ENCODE peak calls at places on chromosomes 3 and 15, in nine cellular contexts. P is HFFc6, A is fibroblast of pulmonary artery, H is progenitor cell of endocrine pancreas, M is HCT116, S is adrenal gland, U is neural crest cell, F is omental fat pad, X is breast epithelium. O is an unnamed sample.

GRCh38 chr3:134369231-134369741 is 5.0 kb downstream of the AMOTL2 start:
- DNase-seq in U (no peak), M (no peak), S (no peak), X (no peak), F (no peak), A (peak), P (peak), H (no peak), O (no peak)

GRCh38 chr3:134743006-134743405 is 52.1 kb upstream of the EPHB1 start:
- DNase-seq in F (no peak), S (no peak), U (no peak), M (no peak), X (no peak), A (no peak), P (no peak), H (no peak), O (no peak)

GRCh38 chr3:173774275-173774674 is 376.7 kb downstream of the NLGN1 start:
- DNase-seq in M (no peak), A (no peak), H (no peak), F (no peak), S (no peak), P (no peak), X (no peak), U (no peak), O (no peak)

GRCh38 chr3:52454235-52454937 is 545 bp upstream of the TNNC1 start:
- DNase-seq in F (no peak), U (no peak), A (no peak), S (no peak), H (no peak), M (no peak), X (peak), P (no peak), O (no peak)

GRCh38 chr3:127037021-127037400 is 54.1 kb downstream of the PLXNA1 start:
- DNase-seq in U (no peak), S (no peak), X (no peak), H (no peak), P (no peak), A (no peak), F (no peak), M (no peak), O (no peak)

GRCh38 chr3:69761896-69762789 is 22.9 kb downstream of the MITF start:
- DNase-seq in S (no peak), P (peak), X (no peak), U (no peak), H (no peak), A (peak), F (no peak), M (no peak), O (no peak)

GRCh38 chr15:89500397-89501270 is 4.3 kb upstream of the RHCG start:
- DNase-seq in X (no peak), S (no peak), H (no peak), U (no peak), M (no peak), P (no peak), F (no peak), A (no peak), O (no peak)

GRCh38 chr3:52407779-52408178 is 37.1 kb downstream of the SEMA3G start:
- DNase-seq in A (no peak), M (no peak), U (no peak), S (peak), F (no peak), H (no peak), P (no peak), X (no peak), O (no peak)

GRCh38 chr3:124032881-124033359 is 41.0 kb upstream of the ROPN1 start:
- DNase-seq in U (peak), A (peak), P (peak), F (peak), H (peak), X (peak), M (peak), S (peak), O (peak)

GRCh38 chr3:124032351-124032880 is 40.5 kb upstream of the ROPN1 start:
- DNase-seq in H (no peak), S (peak), M (no peak), P (no peak), F (no peak), A (peak), X (peak), U (peak), O (no peak)

GRCh38 chr3:124034016-124034808 is 42.3 kb upstream of the ROPN1 start:
- DNase-seq in H (peak), M (no peak), X (no peak), U (peak), P (no peak), S (peak), F (no peak), A (peak), O (peak)

GRCh38 chr3:124034809-124035152 is 42.9 kb upstream of the ROPN1 start:
- DNase-seq in H (no peak), A (no peak), U (no peak), S (no peak), X (no peak), M (no peak), F (no peak), P (no peak), O (no peak)

DNA sequence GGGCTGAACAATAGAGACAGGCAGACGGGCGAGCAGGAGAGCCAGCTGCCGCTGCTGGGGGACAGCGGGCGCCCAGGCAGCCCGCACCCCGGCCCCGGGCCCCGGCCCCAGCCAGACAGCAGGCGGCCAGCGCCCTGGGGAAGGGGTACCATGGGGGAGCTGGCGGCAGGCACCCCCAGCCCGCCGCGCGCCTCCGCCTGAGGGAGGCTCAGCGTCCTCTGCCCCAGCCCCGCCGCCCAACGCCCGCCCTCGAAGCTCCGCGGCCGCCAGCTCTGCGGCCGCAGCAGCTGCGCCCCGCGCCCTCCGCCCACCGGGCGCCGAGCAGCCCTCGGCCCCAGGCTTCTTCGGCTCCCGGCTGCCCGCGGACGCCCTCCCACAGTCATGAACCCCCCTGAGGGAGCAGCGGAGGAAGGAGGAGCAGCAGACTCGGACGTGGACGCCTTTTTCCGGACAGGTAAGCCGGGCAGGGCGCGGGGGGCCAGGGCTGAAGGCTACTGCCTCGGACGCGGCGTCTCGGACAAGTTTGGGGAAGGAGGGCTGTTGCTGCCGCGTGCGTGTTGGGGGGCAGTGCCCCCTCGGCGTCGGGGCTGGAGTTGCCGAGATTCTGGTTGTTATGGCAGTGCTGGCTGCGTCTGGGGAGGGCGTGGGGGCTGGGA is 41.6 kb upstream of the ROPN1 start:
- DNase-seq in U (no peak), P (no peak), H (peak), X (no peak), M (no peak), S (peak), F (no peak), A (no peak), O (no peak)
- TF ChIP-seq CTCF in U (peak), P (peak), H (no peak), X (no peak), M (no peak), S (peak), F (no peak), A (no peak), O (no peak)

GRCh38 chr15:33975023-33975565 is 6.8 kb downstream of the CHRM5 start:
- DNase-seq in F (no peak), A (peak), M (no peak), U (no peak), X (no peak), H (no peak), S (no peak), P (no peak), O (no peak)
- TF ChIP-seq CTCF in F (no peak), A (no peak), M (peak), U (no peak), X (no peak), H (no peak), S (no peak), P (peak), O (no peak)

GRCh38 chr3:64073362-64073761 is 50.1 kb upstream of the PSMD6 start:
- DNase-seq in H (no peak), U (no peak), M (no peak), S (no peak), A (no peak), P (no peak), X (no peak), F (no peak), O (no peak)
- TF ChIP-seq CTCF in H (no peak), U (no peak), M (no peak), S (no peak), A (no peak), P (peak), X (no peak), F (no peak), O (no peak)

GRCh38 chr3:98339031-98339430 is 14.6 kb upstream of the OR5K4 start:
- DNase-seq in F (no peak), U (no peak), M (no peak), H (no peak), A (no peak), X (no peak), S (no peak), P (no peak), O (no peak)

GRCh38 chr3:98341758-98342157 is 11.9 kb upstream of the OR5K4 start:
- DNase-seq in A (no peak), X (no peak), S (no peak), M (no peak), P (no peak), U (no peak), F (no peak), H (no peak), O (no peak)

GRCh38 chr3:98343647-98344507 is 9.8 kb upstream of the OR5K4 start:
- DNase-seq in H (no peak), F (no peak), S (peak), A (peak), U (peak), P (peak), X (no peak), M (peak), O (no peak)
- TF ChIP-seq CTCF in H (peak), F (no peak), S (peak), A (peak), U (peak), P (peak), X (no peak), M (peak), O (no peak)

GRCh38 chr15:101258238-101259144 is 6.6 kb upstream of the CHSY1 start:
- DNase-seq in F (no peak), U (peak), H (no peak), A (peak), M (peak), X (no peak), S (peak), P (peak), O (no peak)

GRCh38 chr15:101255066-101255415 is 3.2 kb upstream of the CHSY1 start:
- DNase-seq in A (no peak), H (no peak), U (no peak), M (no peak), X (no peak), P (no peak), S (no peak), F (no peak), O (no peak)

GRCh38 chr15:101254157-101255065 is 2.6 kb upstream of the CHSY1 start:
- DNase-seq in X (no peak), F (no peak), M (no peak), U (no peak), P (no peak), H (no peak), A (no peak), S (no peak), O (no peak)

GRCh38 chr15:101255615-101256350 is 3.9 kb upstream of the CHSY1 start:
- DNase-seq in X (no peak), H (no peak), A (peak), S (peak), F (no peak), U (no peak), P (no peak), M (no peak), O (no peak)

DNA sequence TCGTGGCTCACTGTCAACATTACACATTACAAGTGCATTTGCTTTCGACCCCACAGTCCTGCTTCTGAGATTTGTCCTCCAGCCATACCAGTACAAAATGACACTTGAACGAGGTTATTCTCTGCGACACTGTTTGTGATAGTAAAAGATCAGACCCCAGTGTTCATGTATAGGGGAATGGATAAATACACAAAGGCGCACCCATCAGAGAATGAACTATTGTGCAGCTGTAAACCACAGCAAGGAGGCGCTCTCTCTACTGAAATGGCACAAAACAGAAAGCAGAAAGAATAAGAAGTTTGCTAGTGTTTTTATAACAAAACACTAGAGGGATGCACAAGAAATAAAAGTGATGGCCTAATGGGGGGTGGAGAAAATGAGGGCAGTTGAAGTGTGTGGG is 4.9 kb upstream of the CHSY1 start:
- DNase-seq in F (no peak), U (no peak), H (no peak), A (no peak), S (no peak), M (no peak), X (no peak), P (no peak), O (no peak)
- TF ChIP-seq CTCF in F (no peak), U (peak), H (peak), A (peak), S (no peak), M (peak), X (no peak), P (peak), O (no peak)

DNA sequence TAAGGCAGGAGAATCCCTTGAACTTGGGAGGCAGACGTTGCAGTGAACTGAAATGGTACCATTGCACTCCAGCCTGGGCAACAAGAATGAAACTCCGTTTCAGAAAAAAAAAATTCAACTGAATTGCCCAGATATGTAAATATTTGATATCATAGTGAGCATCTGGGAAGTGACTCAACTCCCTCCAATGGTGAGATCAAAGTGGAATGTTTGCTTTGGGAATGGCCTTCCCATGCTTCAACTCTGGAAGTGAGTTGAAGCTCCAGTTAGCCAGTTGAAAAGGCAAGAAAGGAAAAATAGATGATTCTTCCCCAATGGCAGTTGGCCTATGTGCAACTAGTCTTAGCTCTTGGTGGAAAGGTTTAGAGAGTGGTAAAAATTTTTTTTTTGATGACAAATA is 131.6 kb upstream of the CMC1 start:
- DNase-seq in S (no peak), U (no peak), H (no peak), X (no peak), A (no peak), P (no peak), M (no peak), F (no peak), O (no peak)
- TF ChIP-seq CTCF in S (no peak), U (no peak), H (no peak), X (no peak), A (no peak), P (no peak), M (no peak), F (no peak), O (no peak)

GRCh38 chr15:70319466-70319865 is 221.7 kb upstream of the TLE3 start:
- DNase-seq in X (peak), A (no peak), P (no peak), S (no peak), U (no peak), M (no peak), H (no peak), F (no peak), O (peak)

GRCh38 chr15:70320077-70320830 is 222.5 kb upstream of the TLE3 start:
- DNase-seq in M (no peak), F (no peak), H (no peak), P (no peak), X (peak), U (no peak), S (no peak), A (no peak), O (no peak)

GRCh38 chr15:70321106-70321809 is 223.5 kb upstream of the TLE3 start:
- DNase-seq in X (peak), M (no peak), F (no peak), P (no peak), H (no peak), S (no peak), A (no peak), U (no peak), O (no peak)

GRCh38 chr15:70318594-70318993 is 220.9 kb upstream of the TLE3 start:
- DNase-seq in P (peak), M (no peak), H (no peak), S (no peak), U (no peak), F (no peak), X (peak), A (no peak), O (no peak)

GRCh38 chr15:70318996-70319465 is 221.3 kb upstream of the TLE3 start:
- DNase-seq in A (peak), H (no peak), M (no peak), F (no peak), S (no peak), U (no peak), X (peak), P (peak), O (no peak)
- TF ChIP-seq CTCF in A (no peak), H (no peak), M (no peak), F (no peak), S (no peak), U (no peak), X (no peak), P (no peak), O (no peak)